ENCODE peak calls at places on chromosomes 7 and 10, in ten cellular contexts. H is A549; A is BJ; U is LoVo; L is left colon; C is ovary; I is activated CD8-positive, alpha-beta memory T cell treated with anti-CD3 and anti-CD28 coated beads for 48 hours; W is HTR-8/SVneo; T is neural crest cell; V is T-helper 9 cell. R is an unnamed sample.
A peak's percentile ranks its signal among the peaks of the same experiment; 100 is the strongest.

GRCh38 chr10:98417481-98417959 is 2.5 kb upstream of the PYROXD2 start:
- DNase-seq in H (no peak), A (no peak), U (no peak), L (no peak), C (no peak), I (no peak), W (no peak), T (no peak), V (no peak), R (no peak)

GRCh38 chr10:3902054-3902808 is 117.2 kb upstream of the KLF6 start:
- DNase-seq in H (no peak), A (no peak), U (no peak), L (peak; percentile 38), C (no peak), I (no peak), W (no peak), T (no peak), V (peak; percentile 40), R (no peak)

GRCh38 chr7:114789942-114790341 is 132.0 kb upstream of the MDFIC start:
- DNase-seq in H (no peak), A (peak; percentile 61), U (no peak), L (no peak), C (no peak), I (no peak), W (no peak), T (no peak), V (no peak), R (no peak)

GRCh38 chr10:31581741-31582323 is 262.8 kb downstream of the ZEB1 start:
- DNase-seq in H (no peak), A (no peak), U (peak; percentile 51), L (no peak), C (no peak), I (no peak), W (no peak), T (no peak), V (no peak), R (no peak)

GRCh38 chr7:106045592-106045991 is 66.5 kb downstream of the SYPL1 start:
- DNase-seq in H (no peak), A (no peak), U (no peak), L (no peak), C (no peak), I (no peak), W (no peak), T (no peak), V (no peak), R (no peak)

GRCh38 chr10:35409808-35410207 is 73.5 kb downstream of the CCNY start:
- DNase-seq in H (no peak), A (no peak), U (no peak), L (no peak), C (no peak), I (no peak), W (no peak), T (no peak), V (no peak), R (no peak)

GRCh38 chr7:101814996-101815825 is 2.2 kb upstream of the CUX1 start:
- DNase-seq in H (peak; percentile 69), A (no peak), U (peak; percentile 76), L (peak; percentile 69), C (peak; percentile 67), I (peak; percentile 32), W (peak; percentile 40), T (peak; percentile 49), V (peak; percentile 57), R (no peak)

GRCh38 chr7:31815796-31816195 is 128.8 kb downstream of the PPP1R17 start:
- DNase-seq in H (no peak), A (no peak), U (no peak), L (no peak), C (no peak), I (no peak), W (no peak), T (no peak), V (no peak), R (no peak)

GRCh38 chr10:114042895-114043531 is 653 bp upstream of the ADRB1 start:
- DNase-seq in H (peak; percentile 70), A (no peak), U (peak; percentile 59), L (peak; percentile 37), C (no peak), I (no peak), W (peak; percentile 35), T (no peak), V (no peak), R (no peak)

GRCh38 chr7:128713794-128714193 is 25.4 kb upstream of the CALU start:
- DNase-seq in H (no peak), A (no peak), U (no peak), L (no peak), C (no peak), I (no peak), W (no peak), T (no peak), V (no peak), R (no peak)

GRCh38 chr7:110539216-110539615 is 551.7 kb upstream of the LRRN3 start:
- DNase-seq in H (no peak), A (peak; percentile 26), U (no peak), L (no peak), C (no peak), I (no peak), W (no peak), T (no peak), V (no peak), R (no peak)

GRCh38 chr10:100998991-100999741 is 442 bp upstream of the LZTS2 start:
- DNase-seq in H (peak; percentile 84), A (no peak), U (peak; percentile 75), L (peak; percentile 85), C (peak; percentile 86), I (peak; percentile 58), W (no peak), T (peak; percentile 79), V (peak; percentile 72), R (peak; percentile 76)